ENCODE peak calls at places on chromosome 6, in eight cellular contexts. G is HCT116, L is psoas muscle, I is HepG2, S is uterus, H is transverse colon, U is heart left ventricle, D is OCI-LY7. V is an unnamed sample.

GRCh38 chr6:15533379-15534044 is 129.3 kb downstream of the DTNBP1 start:
- DNase-seq in G (no peak), L (no peak), I (no peak), S (no peak), H (no peak), U (no peak), D (no peak), V (no peak)

GRCh38 chr6:110544472-110544871 is 68.1 kb upstream of the SLC22A16 start:
- DNase-seq in G (no peak), L (no peak), I (no peak), S (no peak), H (no peak), U (no peak), D (no peak), V (no peak)

GRCh38 chr6:122033564-122034181 is 365.8 kb upstream of the HSF2 start:
- DNase-seq in G (peak; percentile 49), L (no peak), I (peak; percentile 55), S (no peak), H (no peak), U (no peak), D (peak; percentile 43), V (peak; percentile 12)

GRCh38 chr6:117677553-117678131 is 2.4 kb downstream of the NUS1 start:
- DNase-seq in G (no peak), L (no peak), I (no peak), S (no peak), H (no peak), U (no peak), D (no peak), V (peak; percentile 72)

GRCh38 chr6:827431-827830 is 134.5 kb upstream of the EXOC2 start:
- DNase-seq in G (no peak), L (no peak), I (no peak), S (no peak), H (no peak), U (no peak), D (no peak), V (no peak)

GRCh38 chr6:40413231-40413755 is 173.9 kb downstream of the LRFN2 start:
- DNase-seq in G (no peak), L (no peak), I (no peak), S (no peak), H (no peak), U (no peak), D (no peak), V (no peak)

GRCh38 chr6:97068211-97068610 is 143.7 kb downstream of the KLHL32 start:
- DNase-seq in G (peak; percentile 12), L (no peak), I (peak; percentile 3), S (no peak), H (no peak), U (no peak), D (peak; percentile 43), V (no peak)

GRCh38 chr6:87118054-87118453 is 23.1 kb upstream of the CGA start:
- DNase-seq in G (peak; percentile 6), L (no peak), I (peak; percentile 5), S (no peak), H (no peak), U (no peak), D (no peak), V (no peak)

GRCh38 chr6:132898376-132898775 is 84.0 kb downstream of the RPS12 start:
- DNase-seq in G (no peak), L (no peak), I (no peak), S (no peak), H (no peak), U (no peak), D (no peak), V (no peak)

GRCh38 chr6:169622618-169623017 is 79.2 kb downstream of the WDR27 start:
- DNase-seq in G (no peak), L (no peak), I (no peak), S (no peak), H (no peak), U (no peak), D (no peak), V (no peak)

GRCh38 chr6:225121-225721 is 67.1 kb upstream of the DUSP22 start:
- DNase-seq in G (no peak), L (no peak), I (no peak), S (no peak), H (no peak), U (peak; percentile 35), D (no peak), V (no peak)

GRCh38 chr6:153787341-153787606 is 251.8 kb upstream of the OPRM1 start:
- DNase-seq in G (no peak), L (no peak), I (peak; percentile 31), S (no peak), H (peak; percentile 69), U (no peak), D (no peak), V (no peak)

GRCh38 chr6:135170849-135171248 is 10.3 kb upstream of the MYB start:
- DNase-seq in G (no peak), L (no peak), I (no peak), S (no peak), H (no peak), U (no peak), D (no peak), V (no peak)

GRCh38 chr6:108903796-108904195 is 55.6 kb downstream of the ARMC2 start:
- DNase-seq in G (no peak), L (no peak), I (peak; percentile 43), S (no peak), H (no peak), U (no peak), D (no peak), V (no peak)

GRCh38 chr6:121645100-121645745 is 209.8 kb downstream of the GJA1 start:
- DNase-seq in G (no peak), L (no peak), I (no peak), S (no peak), H (no peak), U (no peak), D (no peak), V (peak; percentile 63)

GRCh38 chr6:105488521-105489212 is 85.8 kb upstream of the PREP start:
- DNase-seq in G (no peak), L (no peak), I (no peak), S (no peak), H (no peak), U (no peak), D (no peak), V (no peak)

GRCh38 chr6:17457956-17458355 is 64.6 kb downstream of the CAP2 start:
- DNase-seq in G (no peak), L (no peak), I (no peak), S (no peak), H (no peak), U (no peak), D (no peak), V (no peak)

GRCh38 chr6:33206864-33207568 is 1.3 kb upstream of the RING1 start:
- DNase-seq in G (no peak), L (no peak), I (no peak), S (no peak), H (no peak), U (no peak), D (no peak), V (peak; percentile 68)

GRCh38 chr6:7161845-7162244 is 54.1 kb downstream of the RREB1 start:
- DNase-seq in G (no peak), L (no peak), I (no peak), S (no peak), H (no peak), U (no peak), D (no peak), V (no peak)

GRCh38 chr6:37640776-37641395 is 56.8 kb downstream of the MDGA1 start:
- DNase-seq in G (no peak), L (no peak), I (no peak), S (no peak), H (no peak), U (no peak), D (no peak), V (no peak)

GRCh38 chr6:28803337-28803709 is 120.5 kb downstream of the TRIM27 start:
- DNase-seq in G (no peak), L (no peak), I (no peak), S (no peak), H (no peak), U (no peak), D (no peak), V (no peak)

GRCh38 chr6:52022675-52023074 is 64.7 kb downstream of the PKHD1 start:
- DNase-seq in G (no peak), L (no peak), I (no peak), S (no peak), H (no peak), U (no peak), D (no peak), V (no peak)

GRCh38 chr6:146311079-146311478 is 232.6 kb upstream of the RAB32 start:
- DNase-seq in G (no peak), L (no peak), I (no peak), S (no peak), H (no peak), U (no peak), D (no peak), V (no peak)

GRCh38 chr6:146310628-146311027 is 233.0 kb upstream of the RAB32 start:
- DNase-seq in G (no peak), L (no peak), I (no peak), S (no peak), H (no peak), U (no peak), D (no peak), V (no peak)

GRCh38 chr6:146315321-146316254 is 228.0 kb upstream of the RAB32 start:
- DNase-seq in G (no peak), L (no peak), I (no peak), S (no peak), H (no peak), U (no peak), D (no peak), V (no peak)

DNA sequence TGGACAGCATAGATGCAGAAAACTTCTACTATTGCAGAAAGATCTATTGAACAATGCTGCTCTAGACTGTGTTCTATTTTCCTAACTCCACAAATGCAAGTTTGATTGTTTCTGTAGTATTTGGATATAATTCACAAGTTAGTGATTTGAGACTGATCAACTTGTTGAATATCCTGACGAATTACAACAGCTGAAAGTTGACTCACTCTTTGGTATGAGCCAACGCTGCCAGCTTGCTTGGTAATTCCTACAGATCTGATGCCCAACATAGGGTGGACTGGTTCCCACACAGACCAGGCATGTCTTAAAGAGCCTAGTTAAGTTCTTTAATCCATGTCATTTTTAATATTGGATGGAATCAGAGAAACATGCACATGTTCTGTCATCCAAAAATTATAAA is 231.0 kb upstream of the RAB32 start:
- DNase-seq in G (no peak), L (no peak), I (no peak), S (no peak), H (no peak), U (no peak), D (no peak), V (no peak)
- TF ChIP-seq CTCF in G (no peak), L (no peak), I (no peak), S (no peak), H (no peak), U (no peak), D (no peak), V (no peak)

GRCh38 chr6:63516186-63516944 is 55.9 kb upstream of the LOC128125822 start:
- DNase-seq in G (peak; percentile 83), L (no peak), I (peak; percentile 100), S (no peak), H (no peak), U (no peak), D (no peak), V (no peak)
- H3K27ac ChIP-seq in G (peak overlapping the region; percentile 73), L (no peak overlapping the region), I (peak overlapping the region; percentile 97), S (no peak overlapping the region), H (peak overlapping the region; percentile 27), U (no peak overlapping the region), D (no peak overlapping the region), V (no peak overlapping the region)

GRCh38 chr6:26464014-26464413 is 6.3 kb downstream of the BTN2A1 start:
- DNase-seq in G (no peak), L (no peak), I (no peak), S (no peak), H (no peak), U (no peak), D (no peak), V (no peak)
- H3K36me3 ChIP-seq in G (peaks cover 54% of the 10 kb centered on the region), L (peaks cover 15% of the 10 kb centered on the region), I (peaks cover 71% of the 10 kb centered on the region), S (no peaks in the 10 kb centered on the region), H (no peaks in the 10 kb centered on the region), U (peaks cover 66% of the 10 kb centered on the region), D (peaks cover 97% of the 10 kb centered on the region), V (peaks cover 76% of the 10 kb centered on the region)

GRCh38 chr6:12158686-12159415 is 131.3 kb upstream of the EDN1 start:
- DNase-seq in G (no peak), L (no peak), I (no peak), S (no peak), H (no peak), U (no peak), D (no peak), V (no peak)
- TF ChIP-seq CTCF in G (no peak), L (no peak), I (no peak), S (no peak), H (no peak), U (no peak), D (no peak), V (peak; percentile 41)